ENCODE peak calls at places on chromosomes 13 and 19, in four cellular contexts. R is GM23338, Z is upper lobe of right lung, C is heart left ventricle. M is an unnamed sample.

GRCh38 chr13:111936267-111936925 is 130.6 kb upstream of the SOX1 start:
- DNase-seq in C (no peak), Z (peak), R (no peak), M (no peak)

GRCh38 chr13:97502192-97502591 is 68.2 kb downstream of the RAP2A start:
- DNase-seq in R (no peak), Z (no peak), C (peak), M (no peak)

GRCh38 chr19:16400911-16401675 is 70.7 kb downstream of the EPS15L1 start:
- DNase-seq in R (no peak), C (no peak), Z (no peak), M (peak)

GRCh38 chr19:51027873-51028272 is 1.5 kb upstream of the KLK11 start:
- DNase-seq in Z (no peak), C (no peak), R (no peak), M (no peak)

GRCh38 chr13:34019870-34020269 is 201.9 kb downstream of the RFC3 start:
- DNase-seq in Z (no peak), R (no peak), C (no peak), M (no peak)

GRCh38 chr19:3243851-3244700 is 19.6 kb downstream of the CELF5 start:
- DNase-seq in C (no peak), R (peak), Z (no peak), M (no peak)

GRCh38 chr13:80889829-80890228 is 548.9 kb upstream of the SPRY2 start:
- DNase-seq in Z (no peak), R (no peak), C (no peak), M (no peak)

GRCh38 chr13:45812599-45813372 is 38.8 kb downstream of the SIAH3 start:
- DNase-seq in Z (no peak), C (no peak), R (no peak), M (no peak)

GRCh38 chr13:72656357-72656756 is 71.1 kb downstream of the MZT1 start:
- DNase-seq in C (no peak), Z (no peak), R (no peak), M (no peak)

GRCh38 chr19:15551183-15552004 is 43.1 kb downstream of the CYP4F22 start:
- DNase-seq in R (peak), C (peak), Z (peak), M (peak)

GRCh38 chr13:113802090-113802531 is 43.1 kb downstream of the TMEM255B start:
- DNase-seq in C (peak), R (peak), Z (peak), M (no peak)

GRCh38 chr19:44757735-44758505 is 9.4 kb downstream of the BCL3 start:
- DNase-seq in Z (peak), R (peak), C (peak), M (no peak)

GRCh38 chr19:4414144-4414799 is 11.8 kb downstream of the CHAF1A start:
- DNase-seq in R (no peak), C (no peak), Z (no peak), M (no peak)

GRCh38 chr13:32645854-32646253 is 59.6 kb downstream of the PDS5B start:
- DNase-seq in C (no peak), R (no peak), Z (no peak), M (no peak)

GRCh38 chr19:44607049-44607448 is 6.3 kb upstream of the IGSF23 start:
- DNase-seq in C (no peak), Z (no peak), R (no peak), M (no peak)

GRCh38 chr19:46746281-46746965 is at the start of gene STRN4:
- DNase-seq in Z (peak), R (peak), C (no peak), M (no peak)

GRCh38 chr19:10780368-10780767 is 55.6 kb downstream of the TMED1 start:
- DNase-seq in R (no peak), Z (no peak), C (peak), M (peak)

GRCh38 chr13:112443191-112444000 is 67.2 kb downstream of the SPACA7 start:
- DNase-seq in Z (no peak), R (peak), C (no peak), M (no peak)

GRCh38 chr13:90415902-90416301 is 931.6 kb upstream of the MIR17HG start:
- DNase-seq in R (no peak), C (no peak), Z (no peak), M (no peak)

GRCh38 chr13:48501705-48502104 is 31.2 kb downstream of the RCBTB2 start:
- DNase-seq in R (no peak), C (no peak), Z (no peak), M (no peak)

GRCh38 chr19:40147693-40148347 is 43.4 kb upstream of the MAP3K10 start:
- DNase-seq in R (peak), C (no peak), Z (no peak), M (no peak)

GRCh38 chr13:40434516-40435397 is 231.7 kb downstream of the FOXO1 start:
- DNase-seq in R (no peak), Z (no peak), C (no peak), M (no peak)

GRCh38 chr19:7680606-7681335 is at the start of gene TRAPPC5:
- DNase-seq in Z (peak), C (peak), R (peak), M (peak)

GRCh38 chr19:7679771-7680605 is 645 bp upstream of the TRAPPC5 start:
- DNase-seq in C (no peak), R (peak), Z (no peak), M (no peak)

GRCh38 chr19:7679017-7679720 is 1.5 kb upstream of the TRAPPC5 start:
- DNase-seq in Z (no peak), R (no peak), C (no peak), M (peak)

GRCh38 chr19:7682175-7682855 is 1.7 kb downstream of the TRAPPC5 start:
- DNase-seq in Z (no peak), R (peak), C (no peak), M (peak)

GRCh38 chr19:7681336-7682174 is 922 bp downstream of the TRAPPC5 start:
- DNase-seq in Z (peak), C (peak), R (peak), M (peak)
- H3K27ac ChIP-seq in Z (peak), C (peak), R (peak), M (peak)

GRCh38 chr13:74449811-74450524 is 315.8 kb upstream of the KLF12 start:
- DNase-seq in Z (no peak), C (no peak), R (no peak), M (no peak)

GRCh38 chr13:74450525-74450845 is 316.3 kb upstream of the KLF12 start:
- DNase-seq in C (no peak), R (no peak), Z (no peak), M (no peak)

GRCh38 chr13:74452176-74452575 is 318.0 kb upstream of the KLF12 start:
- DNase-seq in R (no peak), Z (no peak), C (no peak), M (no peak)

GRCh38 chr13:74450976-74451375 is 316.8 kb upstream of the KLF12 start:
- DNase-seq in C (no peak), R (no peak), Z (no peak), M (no peak)

GRCh38 chr13:74452881-74453280 is 318.7 kb upstream of the KLF12 start:
- DNase-seq in C (no peak), R (no peak), Z (no peak), M (no peak)
- H3K27ac ChIP-seq in C (no peak), R (no peak), Z (no peak), M (no peak)

DNA sequence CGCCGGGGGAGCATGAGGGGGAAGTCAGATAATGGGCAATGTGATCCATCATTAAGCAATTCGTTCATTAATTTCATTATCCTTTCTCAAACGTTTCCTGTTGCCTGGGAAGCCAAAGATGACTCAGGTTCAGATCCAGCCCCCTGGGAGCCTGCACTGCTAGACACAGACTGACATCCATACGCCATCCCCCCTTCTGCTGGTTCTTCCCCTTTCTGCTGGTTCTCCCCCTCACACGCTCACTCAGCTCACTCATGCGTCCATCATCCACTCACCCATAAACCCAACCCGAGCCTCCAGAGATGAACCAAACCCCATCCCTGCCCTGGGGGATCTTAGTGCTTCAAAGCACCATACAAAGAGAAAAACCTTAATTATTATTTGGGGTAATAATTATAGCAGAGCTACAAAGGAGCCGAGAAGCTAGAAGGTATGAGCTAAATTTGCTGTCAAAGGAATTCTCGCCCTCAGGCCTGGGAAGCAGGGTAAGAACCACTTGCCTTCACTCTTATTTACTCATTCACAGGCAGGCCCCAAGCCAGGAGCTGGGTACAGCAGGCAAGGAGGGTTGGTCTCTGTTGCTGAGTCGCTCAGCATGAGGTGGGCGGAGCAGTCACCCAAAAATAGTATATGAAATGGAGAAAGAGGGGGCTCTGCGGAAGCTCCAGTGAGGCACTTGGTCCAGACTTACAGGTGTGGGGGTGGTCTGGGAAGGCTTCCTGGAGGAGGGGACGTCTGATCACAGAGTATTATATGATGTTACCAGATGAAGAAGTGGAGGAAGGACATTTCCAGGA is 7.0 kb upstream of the ZNF444 start:
- DNase-seq in Z (no peak), C (no peak), R (no peak), M (peak)
- H3K27ac ChIP-seq in Z (peak), C (no peak), R (no peak), M (peak)

GRCh38 chr13:101454767-101455166 is 2.3 kb downstream of the ITGBL1 start:
- DNase-seq in Z (no peak), R (no peak), C (no peak), M (no peak)

GRCh38 chr13:101453784-101454201 is 1.3 kb downstream of the ITGBL1 start:
- DNase-seq in R (peak), C (no peak), Z (peak), M (no peak)

GRCh38 chr13:101451641-101452040 is 834 bp upstream of the ITGBL1 start:
- DNase-seq in R (no peak), Z (no peak), C (no peak), M (no peak)

GRCh38 chr13:101450749-101451130 is 1.7 kb upstream of the ITGBL1 start:
- DNase-seq in R (no peak), Z (no peak), C (no peak), M (no peak)

GRCh38 chr13:101452519-101453485 is at the start of gene ITGBL1:
- DNase-seq in R (no peak), C (no peak), Z (no peak), M (no peak)
- H3K27ac ChIP-seq in R (no peak), C (no peak), Z (peak), M (no peak)

DNA sequence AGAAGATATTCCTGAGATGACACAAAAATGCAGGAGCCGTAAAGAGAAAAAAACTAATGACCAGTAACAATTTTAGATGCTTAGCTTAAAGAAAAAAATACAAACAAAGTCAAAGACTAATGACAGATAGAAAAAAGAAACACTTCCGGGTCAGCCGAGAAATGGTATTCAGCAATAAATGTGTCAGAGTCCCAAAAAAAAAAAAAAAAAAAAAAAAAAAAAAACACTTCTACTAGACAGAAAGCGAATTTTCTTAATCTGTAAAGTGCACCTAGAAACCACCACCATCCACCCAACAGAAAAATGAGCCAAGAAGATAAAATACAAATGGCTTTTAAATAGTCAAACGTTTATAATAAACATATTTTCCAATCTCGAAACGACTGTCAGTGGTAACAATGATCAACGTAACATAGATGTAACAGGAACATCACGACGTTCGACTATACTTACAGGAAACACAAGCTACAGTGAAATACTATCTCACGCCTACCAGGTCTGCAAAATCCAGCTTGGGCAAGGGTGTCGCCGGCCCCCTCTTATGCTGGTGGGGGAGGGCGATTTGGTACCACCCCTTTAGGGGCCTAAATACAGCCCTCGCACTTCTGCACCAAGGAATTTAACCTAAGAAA is 10.6 kb downstream of the ABHD17A start:
- DNase-seq in Z (no peak), C (no peak), R (no peak), M (no peak)
- H3K27ac ChIP-seq in Z (peak), C (peak), R (peak), M (no peak)

GRCh38 chr19:14056741-14057356 is 5.0 kb downstream of the PALM3 start:
- DNase-seq in C (no peak), R (peak), Z (no peak), M (no peak)

GRCh38 chr19:14056069-14056666 is 5.7 kb downstream of the PALM3 start:
- DNase-seq in Z (no peak), C (no peak), R (no peak), M (no peak)

GRCh38 chr19:14054099-14054498 is 7.8 kb downstream of the PALM3 start:
- DNase-seq in C (no peak), Z (no peak), R (no peak), M (no peak)

GRCh38 chr19:14054721-14055120 is 7.2 kb downstream of the PALM3 start:
- DNase-seq in C (no peak), Z (peak), R (no peak), M (no peak)

DNA sequence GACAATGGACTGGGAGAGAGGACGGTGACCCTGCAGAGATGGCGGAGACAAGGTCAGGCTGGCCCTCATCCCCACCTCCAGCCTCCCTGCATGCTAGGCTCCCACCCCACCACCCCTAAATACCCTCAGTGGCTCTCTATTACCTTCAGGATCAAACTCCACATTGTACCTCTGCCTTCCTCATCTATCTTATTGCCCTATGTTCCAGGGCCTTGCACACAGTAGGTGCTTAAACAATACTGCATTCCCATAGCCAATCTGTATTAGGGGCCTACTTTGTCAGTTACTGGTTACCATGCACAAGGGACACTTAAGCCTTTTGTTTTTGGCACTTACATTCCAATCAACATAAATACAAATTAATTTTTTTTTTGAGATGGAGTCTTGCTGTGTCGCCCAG is 6.5 kb downstream of the PALM3 start:
- DNase-seq in Z (no peak), R (no peak), C (no peak), M (no peak)
- H3K27ac ChIP-seq in Z (no peak), R (no peak), C (no peak), M (no peak)

DNA sequence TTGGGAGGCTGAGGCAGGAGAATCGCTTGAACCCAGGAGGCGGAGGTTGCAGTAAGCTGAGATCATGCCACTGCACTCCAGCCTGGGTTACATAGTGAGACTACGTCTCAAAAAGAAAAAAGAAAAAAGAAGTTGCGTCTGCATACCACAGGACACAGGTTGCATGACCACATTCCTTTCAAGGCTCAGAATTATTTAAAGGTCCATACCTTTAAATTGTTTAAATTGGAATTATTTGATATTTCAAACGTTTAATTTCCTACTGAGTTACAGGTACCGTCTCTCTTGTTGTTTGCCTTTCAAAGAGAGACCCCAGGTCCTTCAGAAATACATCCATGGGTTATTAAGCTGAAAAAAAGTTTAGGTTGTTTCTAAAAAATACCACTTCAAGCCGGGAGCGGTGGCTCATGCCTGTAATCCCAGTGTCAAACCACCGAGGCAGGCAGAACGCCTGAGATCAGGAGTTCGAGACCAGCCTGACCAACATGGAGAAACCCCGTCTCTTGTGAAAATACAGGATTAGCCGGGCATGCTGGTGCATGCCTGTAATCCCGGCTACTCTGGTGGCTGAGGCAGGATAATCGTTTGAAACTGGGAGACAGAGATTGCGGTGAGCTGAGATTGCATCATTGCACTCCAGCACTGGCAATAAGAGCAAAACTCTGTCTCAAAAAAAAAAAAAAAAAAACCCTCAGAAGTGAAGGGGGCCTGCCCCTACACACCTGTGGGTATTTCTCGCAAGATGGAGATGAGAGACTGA is 18.6 kb downstream of the ZNF816 start:
- DNase-seq in Z (no peak), R (peak), C (no peak), M (no peak)
- H3K27ac ChIP-seq in Z (peak), R (peak), C (peak), M (no peak)

GRCh38 chr19:27859689-27860088 is 1353.3 kb downstream of the UQCRFS1 start:
- DNase-seq in C (no peak), R (no peak), Z (no peak), M (no peak)
- H3K27ac ChIP-seq in C (no peak), R (no peak), Z (no peak), M (no peak)

GRCh38 chr19:35006999-35007365 is 6.9 kb downstream of the GRAMD1A start:
- DNase-seq in Z (no peak), C (no peak), R (no peak), M (no peak)

GRCh38 chr19:35008891-35009341 is 8.8 kb downstream of the GRAMD1A start:
- DNase-seq in C (peak), Z (no peak), R (no peak), M (no peak)

GRCh38 chr19:35011091-35011689 is 11.1 kb downstream of the GRAMD1A start:
- DNase-seq in C (no peak), Z (no peak), R (no peak), M (no peak)

GRCh38 chr19:35011737-35012682 is 11.9 kb downstream of the GRAMD1A start:
- DNase-seq in R (no peak), Z (no peak), C (no peak), M (no peak)

DNA sequence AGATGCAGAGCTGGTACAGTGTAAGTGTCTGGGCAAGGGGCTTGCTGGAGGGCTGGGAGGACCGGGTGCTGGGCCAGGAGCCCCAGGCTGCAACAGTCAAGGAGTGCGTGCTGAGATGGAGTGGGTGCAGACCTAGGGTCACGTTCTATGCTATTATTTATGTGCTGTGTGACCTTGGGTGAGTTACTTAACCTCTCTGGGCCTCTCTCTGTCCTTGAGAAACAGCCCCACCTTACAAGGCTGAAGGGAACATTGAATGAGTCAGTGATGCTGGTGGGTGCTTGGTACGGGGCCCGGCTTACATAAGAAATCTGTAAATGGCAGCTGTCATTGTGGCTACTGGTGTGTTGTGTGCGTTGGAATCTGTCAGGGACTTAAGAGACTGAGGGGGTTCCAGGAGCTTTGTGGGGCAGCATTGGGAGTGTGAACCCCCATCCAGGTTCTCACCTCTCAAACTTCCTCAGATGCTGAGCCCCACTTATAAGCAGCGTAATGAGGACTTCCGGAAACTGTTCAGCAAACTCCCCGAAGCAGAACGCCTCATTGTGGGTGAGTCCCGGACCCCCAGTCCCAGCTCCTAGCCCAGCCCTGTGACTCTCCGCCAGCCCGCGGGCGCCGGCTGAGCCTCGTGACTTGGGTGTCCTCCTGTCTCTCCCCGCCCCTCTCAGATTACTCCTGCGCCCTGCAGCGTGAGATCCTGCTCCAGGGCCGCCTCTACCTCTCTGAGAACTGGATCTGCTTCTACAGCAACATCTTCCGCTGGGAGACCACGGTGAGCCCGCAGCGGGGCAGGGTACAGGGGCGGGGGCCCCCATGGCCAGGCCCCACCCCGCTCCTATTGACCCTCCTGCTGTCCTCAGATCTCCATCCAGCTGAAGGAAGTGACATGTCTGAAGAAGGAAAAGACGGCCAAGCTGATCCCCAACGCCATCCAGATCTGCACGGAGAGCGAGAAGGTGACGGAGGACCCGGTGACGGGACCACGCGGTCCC is 9.6 kb downstream of the GRAMD1A start:
- DNase-seq in Z (no peak), C (no peak), R (no peak), M (no peak)
- H3K27ac ChIP-seq in Z (peak), C (peak), R (peak), M (no peak)